ENCODE peak calls at places on chromosomes 1 and 21, in six cellular contexts. H is upper lobe of left lung, T is HepG2, W is K562, N is GM12878, X is Panc1. Y is an unnamed sample. For H3K4me1, the result is how much of the 10 kb centered on the place peaks cover.

GRCh38 chr1:199931666-199932377 is 95.7 kb upstream of the NR5A2 start:
- ATAC-seq in N (no peak), X (peak), T (peak), H (peak), W (peak), Y (no peak)

GRCh38 chr21:44692798-44693512 is 4.0 kb upstream of the KRTAP10-12 start:
- ATAC-seq in X (no peak), N (no peak), H (no peak), W (no peak), T (no peak), Y (no peak)

GRCh38 chr1:185533596-185533995 is 200.6 kb upstream of the HMCN1 start:
- ATAC-seq in W (peak), X (no peak), N (no peak), H (peak), T (no peak), Y (no peak)

GRCh38 chr1:17340358-17340757 is 31.6 kb upstream of the PADI6 start:
- ATAC-seq in W (peak), T (no peak), X (peak), N (no peak), H (no peak), Y (no peak)

GRCh38 chr1:228073061-228073869 is 9.2 kb upstream of the ARF1 start:
- ATAC-seq in W (no peak), X (no peak), H (no peak), N (no peak), T (no peak), Y (no peak)

GRCh38 chr21:28521932-28522826 is 470.5 kb downstream of the LTN1 start:
- ATAC-seq in W (no peak), T (peak), X (no peak), N (no peak), H (peak), Y (peak)

GRCh38 chr1:27233677-27234053 is 767 bp upstream of the WDTC1 start:
- ATAC-seq in W (peak), N (no peak), H (peak), X (peak), T (peak), Y (no peak)

GRCh38 chr1:38852780-38853179 is 6.8 kb downstream of the RRAGC start:
- ATAC-seq in H (no peak), N (peak), X (no peak), W (no peak), T (no peak), Y (no peak)

GRCh38 chr1:21234779-21235178 is 55.5 kb downstream of the ECE1 start:
- ATAC-seq in T (no peak), W (no peak), H (no peak), N (no peak), X (no peak), Y (no peak)

GRCh38 chr1:44881011-44881632 is 38.1 kb upstream of the PTCH2 start:
- ATAC-seq in W (no peak), H (no peak), N (no peak), X (no peak), T (no peak), Y (no peak)

GRCh38 chr1:95146637-95147036 is 29.5 kb downstream of the TLCD4 start:
- ATAC-seq in T (no peak), N (peak), H (no peak), X (no peak), W (no peak), Y (no peak)

GRCh38 chr1:66412689-66413088 is 121.3 kb upstream of the SGIP1 start:
- ATAC-seq in W (no peak), H (no peak), T (no peak), N (no peak), X (no peak), Y (no peak)

GRCh38 chr1:77468556-77468955 is 186.7 kb downstream of the AK5 start:
- ATAC-seq in T (no peak), X (no peak), N (no peak), W (no peak), H (no peak), Y (no peak)

GRCh38 chr1:77469311-77469710 is 187.5 kb downstream of the AK5 start:
- ATAC-seq in X (no peak), N (no peak), W (no peak), H (no peak), T (no peak), Y (no peak)

GRCh38 chr1:77475631-77476030 is 193.8 kb downstream of the AK5 start:
- ATAC-seq in H (no peak), X (no peak), T (no peak), N (no peak), W (no peak), Y (no peak)

GRCh38 chr1:77476460-77476859 is 194.6 kb downstream of the AK5 start:
- ATAC-seq in X (no peak), N (no peak), W (no peak), H (peak), T (no peak), Y (no peak)

GRCh38 chr1:77473690-77474089 is 191.9 kb downstream of the AK5 start:
- ATAC-seq in H (no peak), W (no peak), T (no peak), N (no peak), X (no peak), Y (no peak)
- TF ChIP-seq POLR2AphosphoS5 in H (no peak), W (no peak), T (no peak), N (no peak), X (no peak), Y (no peak)

GRCh38 chr1:23611601-23612327 is 52.5 kb upstream of the ID3 start:
- ATAC-seq in H (no peak), W (no peak), N (peak), T (no peak), X (no peak), Y (no peak)
- H3K4me1 ChIP-seq in H (under half), W (under half), N (under half), T (under half), X (under half), Y (under half)

GRCh38 chr1:85584264-85584781 is 3.8 kb downstream of the CCN1 start:
- ATAC-seq in X (peak), T (no peak), W (no peak), H (peak), N (no peak), Y (peak)

GRCh38 chr1:85581138-85581801 is 709 bp downstream of the CCN1 start:
- ATAC-seq in T (peak), W (peak), X (peak), N (peak), H (peak), Y (peak)

GRCh38 chr1:85581802-85582686 is 1.5 kb downstream of the CCN1 start:
- ATAC-seq in N (no peak), X (peak), T (peak), H (no peak), W (no peak), Y (no peak)

GRCh38 chr1:85583355-85584263 is 3.0 kb downstream of the CCN1 start:
- ATAC-seq in W (no peak), H (no peak), N (no peak), X (no peak), T (no peak), Y (peak)

GRCh38 chr1:85582687-85583354 is 2.3 kb downstream of the CCN1 start:
- ATAC-seq in W (no peak), X (peak), H (no peak), T (no peak), N (no peak), Y (no peak)
- TF ChIP-seq POLR2AphosphoS5 in W (no peak), X (peak), H (no peak), T (no peak), N (no peak), Y (peak)

GRCh38 chr1:15959847-15960446 is 16.0 kb downstream of the ZBTB17 start:
- ATAC-seq in T (no peak), H (no peak), N (no peak), X (no peak), W (no peak), Y (no peak)
- H3K4me1 ChIP-seq in T (under half), H (under half), N (under half), X (under half), W (under half), Y (under half)

GRCh38 chr1:153991806-153992205 is 1.2 kb downstream of the RPS27 start:
- ATAC-seq in T (no peak), H (no peak), W (no peak), N (no peak), X (no peak), Y (no peak)
- TF ChIP-seq POLR2AphosphoS5 in T (no peak), H (no peak), W (no peak), N (no peak), X (no peak), Y (no peak)

Y was measured in gastroesophageal sphincter.